ENCODE peak calls at places on chromosomes 3 and 15, in seven cellular contexts. M is skeletal muscle cell, E is lung microvascular endothelial cell, N is NCI-H1092, P is fibroblast of mammary gland, Q is nephron progenitor cell, D is GM04503. K is an unnamed sample.

GRCh38 chr3:134333522-134334181 is 40.6 kb downstream of the AMOTL2 start:
- DNase-seq in M (peak), P (no peak), Q (no peak), E (no peak), N (no peak), D (peak), K (no peak)

GRCh38 chr3:190533511-190534282 is 19.8 kb downstream of the IL1RAP start:
- DNase-seq in P (peak), N (no peak), M (peak), E (peak), Q (no peak), D (peak), K (no peak)

GRCh38 chr15:86002444-86002843 is 77.2 kb upstream of the AGBL1 start:
- DNase-seq in D (no peak), M (no peak), P (no peak), Q (no peak), N (no peak), E (no peak), K (no peak)

GRCh38 chr15:43514241-43515057 is 3.0 kb upstream of the MAP1A start:
- DNase-seq in N (no peak), E (peak), P (peak), Q (peak), M (peak), D (no peak), K (no peak)

GRCh38 chr3:108342829-108343478 is 46.6 kb downstream of the HHLA2 start:
- DNase-seq in M (peak), D (no peak), Q (no peak), N (no peak), P (peak), E (peak), K (no peak)

GRCh38 chr15:26889298-26889898 is 22.5 kb downstream of the GABRA5 start:
- DNase-seq in E (peak), N (peak), Q (peak), M (peak), P (peak), D (no peak), K (peak)

GRCh38 chr3:134029734-134030381 is at the start of gene SLCO2A1:
- DNase-seq in P (peak), D (no peak), M (no peak), E (peak), Q (peak), N (peak), K (no peak)

GRCh38 chr3:192940129-192940528 is 22.5 kb upstream of the MB21D2 start:
- DNase-seq in M (no peak), D (no peak), E (no peak), N (no peak), Q (no peak), P (peak), K (no peak)

GRCh38 chr15:41125950-41126642 is 10.0 kb upstream of the INO80 start:
- DNase-seq in N (no peak), M (no peak), D (no peak), E (no peak), P (no peak), Q (no peak), K (no peak)

GRCh38 chr15:98111806-98112205 is 151.3 kb downstream of the ARRDC4 start:
- DNase-seq in D (no peak), E (no peak), P (no peak), Q (no peak), M (no peak), N (no peak), K (no peak)

GRCh38 chr3:73203633-73204032 is 142.2 kb downstream of the EBLN2 start:
- DNase-seq in P (no peak), M (no peak), Q (no peak), N (no peak), D (no peak), E (no peak), K (no peak)

GRCh38 chr3:44802006-44802405 is 40.4 kb downstream of the KIF15 start:
- DNase-seq in Q (no peak), E (no peak), M (no peak), D (no peak), P (no peak), N (no peak), K (no peak)

GRCh38 chr3:18732474-18732873 is 307.3 kb upstream of the SATB1 start:
- DNase-seq in E (no peak), P (peak), M (no peak), D (no peak), Q (no peak), N (no peak), K (no peak)

GRCh38 chr3:48470286-48470685 is 23.7 kb downstream of the ATRIP start:
- DNase-seq in P (no peak), Q (no peak), N (no peak), M (no peak), E (no peak), D (no peak), K (no peak)

K was measured in NCI-H1436 treated with DMSO at 0.1 percent for 48 hours.